ENCODE peak calls at places on chromosomes 4 and X, in ten cellular contexts. One of them, this sample, is unnamed.

GRCh38 chrX:40434947-40435346 is 145.8 kb upstream of the ATP6AP2 start:
- DNase-seq in stomach: no peak
- DNase-seq in endodermal cell: peak
- DNase-seq in right lobe of liver: no peak
- DNase-seq in fibroblast of the aortic adventitia: peak
- DNase-seq in SK-N-SH: peak
- DNase-seq in PC-3: no peak
- DNase-seq in testis: peak
- DNase-seq in Calu3: no peak
- DNase-seq in nephron progenitor cell: peak
- DNase-seq in this sample: peak

GRCh38 chrX:84216406-84216805 is 28.4 kb upstream of the RPS6KA6 start:
- DNase-seq in stomach: no peak
- DNase-seq in endodermal cell: no peak
- DNase-seq in right lobe of liver: no peak
- DNase-seq in fibroblast of the aortic adventitia: no peak
- DNase-seq in SK-N-SH: no peak
- DNase-seq in PC-3: no peak
- DNase-seq in testis: no peak
- DNase-seq in Calu3: no peak
- DNase-seq in nephron progenitor cell: no peak
- DNase-seq in this sample: no peak

GRCh38 chr4:13988347-13989265 is 361.1 kb upstream of the BOD1L1 start:
- DNase-seq in stomach: no peak
- DNase-seq in endodermal cell: no peak
- DNase-seq in right lobe of liver: no peak
- DNase-seq in fibroblast of the aortic adventitia: peak
- DNase-seq in SK-N-SH: no peak
- DNase-seq in PC-3: peak
- DNase-seq in testis: peak
- DNase-seq in Calu3: no peak
- DNase-seq in nephron progenitor cell: no peak
- DNase-seq in this sample: peak

GRCh38 chr4:152020073-152020472 is 259.3 kb upstream of the GATB start:
- DNase-seq in stomach: no peak
- DNase-seq in endodermal cell: no peak
- DNase-seq in right lobe of liver: no peak
- DNase-seq in fibroblast of the aortic adventitia: no peak
- DNase-seq in SK-N-SH: no peak
- DNase-seq in PC-3: no peak
- DNase-seq in testis: no peak
- DNase-seq in Calu3: no peak
- DNase-seq in nephron progenitor cell: no peak
- DNase-seq in this sample: no peak

GRCh38 chrX:103614999-103615398 is 7.2 kb downstream of the TCEAL3 start:
- DNase-seq in stomach: no peak
- DNase-seq in endodermal cell: no peak
- DNase-seq in right lobe of liver: no peak
- DNase-seq in fibroblast of the aortic adventitia: peak
- DNase-seq in SK-N-SH: no peak
- DNase-seq in PC-3: peak
- DNase-seq in testis: no peak
- DNase-seq in Calu3: no peak
- DNase-seq in nephron progenitor cell: no peak
- DNase-seq in this sample: no peak

GRCh38 chr4:8682725-8683124 is 90.2 kb downstream of the CPZ start:
- DNase-seq in stomach: no peak
- DNase-seq in endodermal cell: no peak
- DNase-seq in right lobe of liver: no peak
- DNase-seq in fibroblast of the aortic adventitia: no peak
- DNase-seq in SK-N-SH: no peak
- DNase-seq in PC-3: no peak
- DNase-seq in testis: no peak
- DNase-seq in Calu3: no peak
- DNase-seq in nephron progenitor cell: no peak
- DNase-seq in this sample: no peak

GRCh38 chr4:151004222-151004621 is 10.9 kb downstream of the LRBA start:
- DNase-seq in stomach: no peak
- DNase-seq in endodermal cell: no peak
- DNase-seq in right lobe of liver: no peak
- DNase-seq in fibroblast of the aortic adventitia: peak
- DNase-seq in SK-N-SH: no peak
- DNase-seq in PC-3: peak
- DNase-seq in testis: no peak
- DNase-seq in Calu3: no peak
- DNase-seq in nephron progenitor cell: no peak
- DNase-seq in this sample: no peak

GRCh38 chr4:56048621-56049427 is 100.1 kb downstream of the CEP135 start:
- DNase-seq in stomach: peak
- DNase-seq in endodermal cell: peak
- DNase-seq in right lobe of liver: peak
- DNase-seq in fibroblast of the aortic adventitia: peak
- DNase-seq in SK-N-SH: peak
- DNase-seq in PC-3: peak
- DNase-seq in testis: peak
- DNase-seq in Calu3: peak
- DNase-seq in nephron progenitor cell: peak
- DNase-seq in this sample: no peak

GRCh38 chr4:73573794-73574528 is 46.3 kb downstream of the RASSF6 start:
- DNase-seq in stomach: peak
- DNase-seq in endodermal cell: peak
- DNase-seq in right lobe of liver: peak
- DNase-seq in fibroblast of the aortic adventitia: peak
- DNase-seq in SK-N-SH: peak
- DNase-seq in PC-3: peak
- DNase-seq in testis: peak
- DNase-seq in Calu3: peak
- DNase-seq in nephron progenitor cell: peak
- DNase-seq in this sample: no peak

GRCh38 chr4:109952612-109953011 is 39.9 kb downstream of the EGF start:
- DNase-seq in stomach: no peak
- DNase-seq in endodermal cell: no peak
- DNase-seq in right lobe of liver: no peak
- DNase-seq in fibroblast of the aortic adventitia: no peak
- DNase-seq in SK-N-SH: no peak
- DNase-seq in PC-3: no peak
- DNase-seq in testis: no peak
- DNase-seq in Calu3: no peak
- DNase-seq in nephron progenitor cell: no peak
- DNase-seq in this sample: no peak

GRCh38 chrX:38304010-38304409 is 23.3 kb downstream of the RPGR start:
- DNase-seq in stomach: no peak
- DNase-seq in endodermal cell: peak
- DNase-seq in right lobe of liver: no peak
- DNase-seq in fibroblast of the aortic adventitia: peak
- DNase-seq in SK-N-SH: no peak
- DNase-seq in PC-3: peak
- DNase-seq in testis: no peak
- DNase-seq in Calu3: no peak
- DNase-seq in nephron progenitor cell: no peak
- DNase-seq in this sample: no peak

GRCh38 chr4:139028191-139028661 is 12.6 kb downstream of the NOCT start:
- DNase-seq in stomach: peak
- DNase-seq in endodermal cell: no peak
- DNase-seq in right lobe of liver: peak
- DNase-seq in fibroblast of the aortic adventitia: no peak
- DNase-seq in SK-N-SH: no peak
- DNase-seq in PC-3: no peak
- DNase-seq in testis: peak
- DNase-seq in Calu3: no peak
- DNase-seq in nephron progenitor cell: no peak
- DNase-seq in this sample: peak

GRCh38 chr4:113692809-113693411 is 68.6 kb downstream of the CAMK2D start:
- DNase-seq in stomach: no peak
- DNase-seq in endodermal cell: no peak
- DNase-seq in right lobe of liver: no peak
- DNase-seq in fibroblast of the aortic adventitia: no peak
- DNase-seq in SK-N-SH: no peak
- DNase-seq in PC-3: peak
- DNase-seq in testis: no peak
- DNase-seq in Calu3: no peak
- DNase-seq in nephron progenitor cell: no peak
- DNase-seq in this sample: no peak

GRCh38 chr4:94545296-94545695 is 93.6 kb downstream of the PDLIM5 start:
- DNase-seq in stomach: no peak
- DNase-seq in endodermal cell: no peak
- DNase-seq in right lobe of liver: no peak
- DNase-seq in fibroblast of the aortic adventitia: peak
- DNase-seq in SK-N-SH: no peak
- DNase-seq in PC-3: peak
- DNase-seq in testis: no peak
- DNase-seq in Calu3: no peak
- DNase-seq in nephron progenitor cell: no peak
- DNase-seq in this sample: no peak

GRCh38 chr4:109723110-109723509 is 6.8 kb downstream of the PLA2G12A start:
- DNase-seq in stomach: no peak
- DNase-seq in endodermal cell: no peak
- DNase-seq in right lobe of liver: no peak
- DNase-seq in fibroblast of the aortic adventitia: no peak
- DNase-seq in SK-N-SH: no peak
- DNase-seq in PC-3: no peak
- DNase-seq in testis: no peak
- DNase-seq in Calu3: no peak
- DNase-seq in nephron progenitor cell: no peak
- DNase-seq in this sample: no peak

GRCh38 chrX:13024911-13025454 is 19.4 kb downstream of the FAM9C start:
- DNase-seq in stomach: no peak
- DNase-seq in endodermal cell: no peak
- DNase-seq in right lobe of liver: no peak
- DNase-seq in fibroblast of the aortic adventitia: no peak
- DNase-seq in SK-N-SH: no peak
- DNase-seq in PC-3: no peak
- DNase-seq in testis: no peak
- DNase-seq in Calu3: no peak
- DNase-seq in nephron progenitor cell: no peak
- DNase-seq in this sample: no peak

DNA sequence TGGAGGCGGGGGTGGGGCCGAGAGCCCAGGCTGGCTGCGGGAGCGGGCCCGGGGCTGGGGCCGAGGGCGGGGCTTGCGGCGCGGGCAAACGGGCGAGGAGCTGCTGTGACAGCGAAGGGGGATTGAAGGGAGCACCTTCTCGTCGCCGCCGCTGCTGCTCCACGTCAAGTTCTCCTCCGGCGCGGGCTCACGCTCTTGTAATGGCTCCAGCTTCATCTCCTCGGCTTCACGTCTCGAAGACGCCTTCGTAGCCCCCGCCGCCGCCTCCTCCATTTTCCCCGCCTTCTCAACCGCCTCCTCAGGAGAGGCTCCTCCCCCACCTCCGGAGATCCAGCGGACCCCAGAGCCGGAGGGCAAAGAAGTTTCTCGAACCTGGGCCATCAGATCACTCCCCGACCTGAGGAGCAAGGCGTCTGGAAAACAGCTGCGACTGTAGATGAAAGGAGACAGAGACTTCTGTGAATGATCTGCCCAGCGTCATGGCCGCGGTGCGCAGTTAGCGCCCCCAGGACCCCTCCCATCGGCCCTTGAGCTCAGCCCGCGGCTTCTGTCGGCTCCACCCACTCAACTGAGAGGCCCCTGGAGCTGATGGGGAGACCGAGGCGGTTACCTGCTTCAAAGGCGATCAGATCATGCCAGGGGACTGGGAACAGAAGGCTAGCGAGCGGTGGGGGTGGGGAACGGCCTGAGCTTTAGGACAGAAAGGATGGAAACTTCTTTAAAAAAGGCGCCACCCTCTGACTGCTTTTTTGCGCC is 911 bp downstream of the USP51 start:
- DNase-seq in stomach: peak
- DNase-seq in endodermal cell: peak
- DNase-seq in right lobe of liver: peak
- DNase-seq in fibroblast of the aortic adventitia: peak
- DNase-seq in SK-N-SH: peak
- DNase-seq in PC-3: peak
- DNase-seq in testis: peak
- DNase-seq in Calu3: peak
- DNase-seq in nephron progenitor cell: peak
- DNase-seq in this sample: peak
- TF ChIP-seq CTCF in stomach: no peak
- TF ChIP-seq CTCF in endodermal cell: no peak
- TF ChIP-seq CTCF in right lobe of liver: no peak
- TF ChIP-seq CTCF in fibroblast of the aortic adventitia: no peak
- TF ChIP-seq CTCF in SK-N-SH: peak
- TF ChIP-seq CTCF in PC-3: no peak
- TF ChIP-seq CTCF in testis: no peak
- TF ChIP-seq CTCF in Calu3: no peak
- TF ChIP-seq CTCF in nephron progenitor cell: no peak
- TF ChIP-seq CTCF in this sample: no peak

GRCh38 chr4:143184503-143185252 is at the start of gene USP38:
- DNase-seq in stomach: peak
- DNase-seq in endodermal cell: peak
- DNase-seq in right lobe of liver: peak
- DNase-seq in fibroblast of the aortic adventitia: peak
- DNase-seq in SK-N-SH: peak
- DNase-seq in PC-3: peak
- DNase-seq in testis: peak
- DNase-seq in Calu3: peak
- DNase-seq in nephron progenitor cell: peak
- DNase-seq in this sample: peak
- TF ChIP-seq CTCF in stomach: peak
- TF ChIP-seq CTCF in endodermal cell: peak
- TF ChIP-seq CTCF in right lobe of liver: peak
- TF ChIP-seq CTCF in fibroblast of the aortic adventitia: peak
- TF ChIP-seq CTCF in SK-N-SH: peak
- TF ChIP-seq CTCF in PC-3: peak
- TF ChIP-seq CTCF in testis: no peak
- TF ChIP-seq CTCF in Calu3: no peak
- TF ChIP-seq CTCF in nephron progenitor cell: no peak
- TF ChIP-seq CTCF in this sample: no peak

GRCh38 chr4:23567338-23567737 is 322.5 kb downstream of the PPARGC1A start:
- DNase-seq in stomach: no peak
- DNase-seq in endodermal cell: no peak
- DNase-seq in right lobe of liver: no peak
- DNase-seq in fibroblast of the aortic adventitia: no peak
- DNase-seq in SK-N-SH: no peak
- DNase-seq in PC-3: no peak
- DNase-seq in testis: no peak
- DNase-seq in Calu3: no peak
- DNase-seq in nephron progenitor cell: no peak
- DNase-seq in this sample: no peak
- TF ChIP-seq CTCF in stomach: no peak
- TF ChIP-seq CTCF in endodermal cell: no peak
- TF ChIP-seq CTCF in right lobe of liver: no peak
- TF ChIP-seq CTCF in fibroblast of the aortic adventitia: no peak
- TF ChIP-seq CTCF in SK-N-SH: no peak
- TF ChIP-seq CTCF in PC-3: no peak
- TF ChIP-seq CTCF in testis: no peak
- TF ChIP-seq CTCF in Calu3: no peak
- TF ChIP-seq CTCF in nephron progenitor cell: no peak
- TF ChIP-seq CTCF in this sample: no peak

DNA sequence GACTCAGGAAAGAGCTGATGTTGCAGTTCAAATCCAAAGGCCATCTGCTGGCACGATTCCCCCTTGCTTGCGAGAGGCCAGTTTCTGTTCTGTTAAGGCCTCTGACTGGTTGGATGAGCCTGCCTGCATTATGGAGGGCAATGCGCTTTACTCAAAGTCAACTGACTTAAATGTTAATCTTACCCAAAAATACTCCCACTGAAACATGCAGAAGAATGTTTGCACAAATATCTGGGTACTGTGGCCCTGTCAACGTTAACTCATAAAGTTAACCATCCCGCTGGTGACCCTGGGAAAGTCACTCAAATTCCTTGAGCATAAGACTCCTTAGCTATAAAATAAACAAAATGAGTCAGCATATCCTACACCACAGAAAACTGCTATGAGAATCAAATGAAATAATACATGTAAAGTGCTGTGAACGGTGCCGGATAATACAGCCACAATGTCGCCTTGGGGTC is 326.3 kb downstream of the EVC2 start:
- DNase-seq in stomach: no peak
- DNase-seq in endodermal cell: no peak
- DNase-seq in right lobe of liver: no peak
- DNase-seq in fibroblast of the aortic adventitia: no peak
- DNase-seq in SK-N-SH: no peak
- DNase-seq in PC-3: peak
- DNase-seq in testis: no peak
- DNase-seq in Calu3: no peak
- DNase-seq in nephron progenitor cell: no peak
- DNase-seq in this sample: no peak
- TF ChIP-seq CTCF in stomach: no peak
- TF ChIP-seq CTCF in endodermal cell: no peak
- TF ChIP-seq CTCF in right lobe of liver: no peak
- TF ChIP-seq CTCF in fibroblast of the aortic adventitia: no peak
- TF ChIP-seq CTCF in SK-N-SH: no peak
- TF ChIP-seq CTCF in PC-3: no peak
- TF ChIP-seq CTCF in testis: no peak
- TF ChIP-seq CTCF in Calu3: no peak
- TF ChIP-seq CTCF in nephron progenitor cell: no peak
- TF ChIP-seq CTCF in this sample: no peak

This sample was measured in gastrocnemius medialis.